ENCODE peak calls at places on chromosomes 6 and 20, in six cellular contexts. C, L, H, Q, Y and R are unnamed samples.

GRCh38 chr20:57801046-57801445 is 91.2 kb upstream of the PMEPA1 start:
- DNase-seq in C (no peak), L (no peak), H (no peak), Q (no peak), Y (no peak), R (no peak)

GRCh38 chr6:36691011-36691410 is 6.6 kb upstream of the RAB44 start:
- DNase-seq in C (no peak), L (no peak), H (no peak), Q (no peak), Y (no peak), R (no peak)

GRCh38 chr20:60589624-60590023 is 631.4 kb downstream of the CDH26 start:
- DNase-seq in C (no peak), L (no peak), H (no peak), Q (no peak), Y (no peak), R (no peak)

GRCh38 chr20:44166008-44166407 is 21.0 kb downstream of the JPH2 start:
- DNase-seq in C (no peak), L (peak; percentile 57), H (no peak), Q (no peak), Y (no peak), R (no peak)

GRCh38 chr6:149237464-149237863 is 80.0 kb upstream of the TAB2 start:
- DNase-seq in C (no peak), L (no peak), H (no peak), Q (no peak), Y (no peak), R (no peak)

GRCh38 chr6:34129753-34130152 is 16.1 kb downstream of the GRM4 start:
- DNase-seq in C (no peak), L (no peak), H (no peak), Q (no peak), Y (no peak), R (no peak)

GRCh38 chr6:44230034-44230675 is 6.8 kb downstream of the SLC29A1 start:
- DNase-seq in C (no peak), L (no peak), H (no peak), Q (no peak), Y (peak; percentile 7), R (no peak)

GRCh38 chr6:26295691-26296555 is 69.1 kb upstream of the BTN3A2 start:
- DNase-seq in C (no peak), L (no peak), H (no peak), Q (no peak), Y (peak; percentile 74), R (no peak)

GRCh38 chr6:52186480-52186879 is 305 bp downstream of the IL17A start:
- DNase-seq in C (no peak), L (no peak), H (no peak), Q (no peak), Y (no peak), R (no peak)

GRCh38 chr6:154995241-154996162 is at the start of gene TIAM2:
- DNase-seq in C (no peak), L (peak; percentile 35), H (no peak), Q (no peak), Y (peak; percentile 70), R (peak; percentile 84)

GRCh38 chr6:130559166-130559565 is 193.3 kb downstream of the TMEM200A start:
- DNase-seq in C (no peak), L (no peak), H (no peak), Q (no peak), Y (no peak), R (no peak)

GRCh38 chr6:170046786-170047626 is 243.9 kb downstream of the DLL1 start:
- DNase-seq in C (peak; percentile 22), L (no peak), H (no peak), Q (no peak), Y (peak; percentile 16), R (no peak)

GRCh38 chr6:116579143-116579542 is 7.8 kb downstream of the RWDD1 start:
- DNase-seq in C (no peak), L (no peak), H (no peak), Q (no peak), Y (no peak), R (no peak)

GRCh38 chr6:337782-338464 is 45.6 kb downstream of the DUSP22 start:
- DNase-seq in C (no peak), L (no peak), H (no peak), Q (no peak), Y (peak; percentile 42), R (no peak)

GRCh38 chr6:167233490-167233889 is 57.6 kb upstream of the UNC93A start:
- DNase-seq in C (no peak), L (no peak), H (no peak), Q (no peak), Y (no peak), R (no peak)

GRCh38 chr6:112466378-112467151 is 119.4 kb downstream of the RFPL4B start:
- DNase-seq in C (no peak), L (no peak), H (no peak), Q (no peak), Y (no peak), R (no peak)

GRCh38 chr6:44297063-44298038 is 15.8 kb downstream of the AARS2 start:
- DNase-seq in C (peak; percentile 53), L (no peak), H (no peak), Q (no peak), Y (no peak), R (no peak)

GRCh38 chr6:3608159-3608558 is 143.4 kb downstream of the PXDC1 start:
- DNase-seq in C (no peak), L (no peak), H (no peak), Q (no peak), Y (no peak), R (no peak)

GRCh38 chr6:5659467-5659866 is 347.3 kb downstream of the NRN1 start:
- DNase-seq in C (no peak), L (no peak), H (no peak), Q (no peak), Y (no peak), R (no peak)

GRCh38 chr6:157187182-157188093 is 135.9 kb downstream of the TMEM242 start:
- DNase-seq in C (no peak), L (no peak), H (no peak), Q (no peak), Y (no peak), R (no peak)

GRCh38 chr20:17662333-17663039 is 19.6 kb downstream of the RRBP1 start:
- DNase-seq in C (no peak), L (no peak), H (no peak), Q (no peak), Y (no peak), R (no peak)

GRCh38 chr20:49415005-49415663 is 67.3 kb downstream of the KCNB1 start:
- DNase-seq in C (no peak), L (no peak), H (no peak), Q (no peak), Y (no peak), R (no peak)

GRCh38 chr6:39961178-39961577 is 26.9 kb upstream of the MOCS1 start:
- DNase-seq in C (no peak), L (no peak), H (no peak), Q (no peak), Y (no peak), R (no peak)

GRCh38 chr20:43916073-43916874 is 1.6 kb downstream of the TOX2 start:
- DNase-seq in C (no peak), L (no peak), H (no peak), Q (no peak), Y (peak; percentile 42), R (no peak)

GRCh38 chr20:3101737-3102574 is 17.4 kb upstream of the AVP start:
- DNase-seq in C (no peak), L (no peak), H (no peak), Q (no peak), Y (no peak), R (no peak)

GRCh38 chr6:1667012-1667804 is 57.5 kb downstream of the FOXC1 start:
- DNase-seq in C (no peak), L (no peak), H (no peak), Q (no peak), Y (no peak), R (no peak)

GRCh38 chr6:155021680-155022079 is 26.6 kb downstream of the TIAM2 start:
- DNase-seq in C (no peak), L (no peak), H (no peak), Q (no peak), Y (no peak), R (no peak)

GRCh38 chr20:32132911-32133549 is 23.5 kb downstream of the TM9SF4 start:
- DNase-seq in C (no peak), L (no peak), H (no peak), Q (no peak), Y (no peak), R (no peak)

GRCh38 chr6:108699290-108700041 is 138.7 kb downstream of the FOXO3 start:
- DNase-seq in C (no peak), L (no peak), H (no peak), Q (no peak), Y (no peak), R (no peak)

GRCh38 chr6:144334150-144334708 is 49.1 kb downstream of the UTRN start:
- DNase-seq in C (peak; percentile 50), L (no peak), H (no peak), Q (no peak), Y (no peak), R (no peak)

GRCh38 chr6:57172136-57173055 is at the start of gene BAG2:
- DNase-seq in C (peak; percentile 94), L (peak; percentile 91), H (peak; percentile 38), Q (peak; percentile 70), Y (peak; percentile 78), R (peak; percentile 96)
- TF ChIP-seq POLR2A in C (peak; percentile 90), L (peak; percentile 83), H (no peak), Q (peak; percentile 51), Y (peak; percentile 58), R (peak; percentile 72)

DNA sequence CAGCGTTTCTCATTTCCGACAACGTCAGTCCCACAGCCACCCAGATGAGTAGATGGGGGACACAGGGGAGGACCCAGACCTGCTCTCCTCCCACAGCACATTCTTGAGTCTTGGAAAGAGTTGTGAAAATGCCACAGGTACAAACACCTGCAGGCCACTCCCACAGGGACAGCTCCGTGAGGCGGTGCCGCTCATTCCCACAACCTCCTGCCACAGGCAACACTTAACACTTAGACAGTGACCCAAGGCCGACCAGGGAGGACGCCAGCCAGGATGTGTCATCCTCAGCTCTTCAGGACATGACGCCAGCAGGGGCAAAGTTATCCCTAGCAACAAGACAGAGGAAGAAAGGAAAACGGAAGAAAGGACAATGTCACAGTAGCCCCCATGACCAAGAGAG is 22.9 kb upstream of the HLA-B start:
- DNase-seq in C (no peak), L (no peak), H (no peak), Q (no peak), Y (peak; percentile 87), R (no peak)
- TF ChIP-seq POLR2A in C (no peak), L (no peak), H (no peak), Q (no peak), Y (peak; percentile 76), R (no peak)

GRCh38 chr20:46709459-46710148 is at the start of gene SLC2A10:
- DNase-seq in C (peak; percentile 81), L (no peak), H (no peak), Q (peak; percentile 38), Y (peak; percentile 70), R (peak; percentile 93)
- TF ChIP-seq POLR2A in C (peak; percentile 77), L (peak; percentile 71), H (no peak), Q (no peak), Y (no peak), R (no peak)

DNA sequence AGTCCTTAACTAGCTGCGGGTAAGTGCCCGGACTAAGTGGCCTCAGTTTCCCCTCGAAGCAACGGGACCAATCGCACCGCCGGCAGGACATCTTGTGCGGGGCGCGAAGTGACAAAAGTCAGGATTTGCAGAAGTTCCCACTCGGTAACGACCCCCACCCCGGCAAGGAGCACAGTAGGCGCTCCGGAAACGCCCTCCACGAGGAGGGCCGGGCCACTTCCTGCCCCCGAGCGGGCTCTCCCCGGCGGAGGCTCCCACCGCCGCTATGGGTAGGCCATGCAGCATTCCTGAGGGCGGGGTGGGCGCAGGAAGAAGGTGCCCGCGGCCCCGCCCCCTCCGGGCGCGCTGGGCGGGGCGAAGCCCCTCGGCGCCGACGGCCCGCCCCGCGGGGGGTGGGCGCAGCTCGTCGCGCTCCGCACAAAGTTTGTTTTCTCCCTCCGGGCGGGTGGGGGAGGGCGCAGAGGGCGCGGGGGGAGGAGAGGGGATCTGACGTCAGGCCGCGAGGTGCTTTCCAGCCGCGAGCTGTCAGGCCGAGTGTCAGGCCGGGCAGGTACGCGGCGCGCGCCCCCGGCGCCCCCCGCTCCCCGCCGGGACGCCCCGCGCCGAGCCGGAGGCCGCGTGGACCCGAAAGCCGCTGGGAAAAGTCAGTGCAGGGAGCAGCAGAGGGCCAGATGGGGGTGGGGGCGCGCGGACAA is at the start of gene TGIF2:
- DNase-seq in C (peak; percentile 90), L (peak; percentile 78), H (peak; percentile 48), Q (peak; percentile 61), Y (peak; percentile 82), R (peak; percentile 96)
- TF ChIP-seq POLR2A in C (peak; percentile 87), L (peak; percentile 34), H (no peak), Q (peak; percentile 29), Y (no peak), R (peak; percentile 46)